ENCODE peak calls at places on chromosomes 6 and 20, in nine cellular contexts. One of them, this sample, is unnamed.

GRCh38 chr20:1933465-1933870 is 38.3 kb downstream of the SIRPA start:
- DNase-seq in T-helper 1 cell: no peak
- DNase-seq in BE2C: peak
- DNase-seq in iris pigment epithelial cell: no peak
- DNase-seq in uterus: peak
- DNase-seq in activated naive CD4-positive, alpha-beta T cell treated with anti-CD3 and anti-CD28 coated beads, Interleukin-2, amount 50 U/mL, for 72 hours: no peak
- DNase-seq in NCI-H345: no peak
- DNase-seq in CD8-positive, alpha-beta memory T cell: no peak
- DNase-seq in ecto neural progenitor cell: no peak
- DNase-seq in this sample: peak

GRCh38 chr6:122869437-122870024 is 80.5 kb downstream of the SMPDL3A start:
- DNase-seq in ecto neural progenitor cell: no peak
- DNase-seq in NCI-H345: peak
- DNase-seq in uterus: peak
- DNase-seq in activated naive CD4-positive, alpha-beta T cell treated with anti-CD3 and anti-CD28 coated beads, Interleukin-2, amount 50 U/mL, for 72 hours: no peak
- DNase-seq in BE2C: peak
- DNase-seq in CD8-positive, alpha-beta memory T cell: no peak
- DNase-seq in iris pigment epithelial cell: peak
- DNase-seq in T-helper 1 cell: no peak
- DNase-seq in this sample: no peak

GRCh38 chr20:32168184-32168910 is 39.2 kb downstream of the PLAGL2 start:
- DNase-seq in ecto neural progenitor cell: peak
- DNase-seq in BE2C: no peak
- DNase-seq in NCI-H345: no peak
- DNase-seq in T-helper 1 cell: no peak
- DNase-seq in CD8-positive, alpha-beta memory T cell: no peak
- DNase-seq in uterus: no peak
- DNase-seq in activated naive CD4-positive, alpha-beta T cell treated with anti-CD3 and anti-CD28 coated beads, Interleukin-2, amount 50 U/mL, for 72 hours: no peak
- DNase-seq in iris pigment epithelial cell: peak
- DNase-seq in this sample: no peak

GRCh38 chr6:158818008-158818579 is 1.1 kb downstream of the EZR start:
- DNase-seq in CD8-positive, alpha-beta memory T cell: peak
- DNase-seq in activated naive CD4-positive, alpha-beta T cell treated with anti-CD3 and anti-CD28 coated beads, Interleukin-2, amount 50 U/mL, for 72 hours: peak
- DNase-seq in uterus: peak
- DNase-seq in ecto neural progenitor cell: peak
- DNase-seq in NCI-H345: peak
- DNase-seq in T-helper 1 cell: peak
- DNase-seq in iris pigment epithelial cell: peak
- DNase-seq in BE2C: peak
- DNase-seq in this sample: peak

GRCh38 chr6:39223535-39223934 is 5.7 kb downstream of the KCNK5 start:
- DNase-seq in NCI-H345: no peak
- DNase-seq in T-helper 1 cell: no peak
- DNase-seq in ecto neural progenitor cell: no peak
- DNase-seq in BE2C: no peak
- DNase-seq in uterus: no peak
- DNase-seq in activated naive CD4-positive, alpha-beta T cell treated with anti-CD3 and anti-CD28 coated beads, Interleukin-2, amount 50 U/mL, for 72 hours: no peak
- DNase-seq in iris pigment epithelial cell: no peak
- DNase-seq in CD8-positive, alpha-beta memory T cell: no peak
- DNase-seq in this sample: no peak

GRCh38 chr6:63269470-63269869 is 50.3 kb downstream of the LGSN start:
- DNase-seq in ecto neural progenitor cell: no peak
- DNase-seq in BE2C: no peak
- DNase-seq in iris pigment epithelial cell: no peak
- DNase-seq in NCI-H345: no peak
- DNase-seq in T-helper 1 cell: no peak
- DNase-seq in activated naive CD4-positive, alpha-beta T cell treated with anti-CD3 and anti-CD28 coated beads, Interleukin-2, amount 50 U/mL, for 72 hours: no peak
- DNase-seq in CD8-positive, alpha-beta memory T cell: no peak
- DNase-seq in uterus: no peak
- DNase-seq in this sample: no peak

GRCh38 chr20:10131612-10132345 is 86.9 kb upstream of the SNAP25 start:
- DNase-seq in BE2C: peak
- DNase-seq in T-helper 1 cell: no peak
- DNase-seq in CD8-positive, alpha-beta memory T cell: no peak
- DNase-seq in activated naive CD4-positive, alpha-beta T cell treated with anti-CD3 and anti-CD28 coated beads, Interleukin-2, amount 50 U/mL, for 72 hours: no peak
- DNase-seq in ecto neural progenitor cell: no peak
- DNase-seq in uterus: peak
- DNase-seq in NCI-H345: peak
- DNase-seq in iris pigment epithelial cell: peak
- DNase-seq in this sample: peak

GRCh38 chr6:44096615-44097014 is 30.6 kb downstream of the MRPL14 start:
- DNase-seq in NCI-H345: peak
- DNase-seq in ecto neural progenitor cell: peak
- DNase-seq in uterus: peak
- DNase-seq in T-helper 1 cell: peak
- DNase-seq in iris pigment epithelial cell: peak
- DNase-seq in CD8-positive, alpha-beta memory T cell: peak
- DNase-seq in BE2C: peak
- DNase-seq in activated naive CD4-positive, alpha-beta T cell treated with anti-CD3 and anti-CD28 coated beads, Interleukin-2, amount 50 U/mL, for 72 hours: no peak
- DNase-seq in this sample: peak

GRCh38 chr6:124487778-124488431 is 474.3 kb upstream of the RNF217 start:
- DNase-seq in CD8-positive, alpha-beta memory T cell: no peak
- DNase-seq in NCI-H345: no peak
- DNase-seq in ecto neural progenitor cell: no peak
- DNase-seq in BE2C: no peak
- DNase-seq in T-helper 1 cell: no peak
- DNase-seq in uterus: no peak
- DNase-seq in activated naive CD4-positive, alpha-beta T cell treated with anti-CD3 and anti-CD28 coated beads, Interleukin-2, amount 50 U/mL, for 72 hours: no peak
- DNase-seq in iris pigment epithelial cell: peak
- DNase-seq in this sample: no peak

GRCh38 chr20:19564261-19564660 is 193.8 kb upstream of the RIN2 start:
- DNase-seq in CD8-positive, alpha-beta memory T cell: no peak
- DNase-seq in T-helper 1 cell: no peak
- DNase-seq in uterus: no peak
- DNase-seq in activated naive CD4-positive, alpha-beta T cell treated with anti-CD3 and anti-CD28 coated beads, Interleukin-2, amount 50 U/mL, for 72 hours: no peak
- DNase-seq in iris pigment epithelial cell: no peak
- DNase-seq in ecto neural progenitor cell: no peak
- DNase-seq in BE2C: no peak
- DNase-seq in NCI-H345: no peak
- DNase-seq in this sample: no peak

GRCh38 chr6:119148102-119148824 is 69.8 kb upstream of the FAM184A start:
- DNase-seq in ecto neural progenitor cell: no peak
- DNase-seq in T-helper 1 cell: no peak
- DNase-seq in NCI-H345: peak
- DNase-seq in CD8-positive, alpha-beta memory T cell: no peak
- DNase-seq in iris pigment epithelial cell: peak
- DNase-seq in activated naive CD4-positive, alpha-beta T cell treated with anti-CD3 and anti-CD28 coated beads, Interleukin-2, amount 50 U/mL, for 72 hours: no peak
- DNase-seq in BE2C: peak
- DNase-seq in uterus: peak
- DNase-seq in this sample: no peak

GRCh38 chr6:15411766-15412165 is 165.9 kb downstream of the JARID2 start:
- DNase-seq in T-helper 1 cell: no peak
- DNase-seq in iris pigment epithelial cell: no peak
- DNase-seq in activated naive CD4-positive, alpha-beta T cell treated with anti-CD3 and anti-CD28 coated beads, Interleukin-2, amount 50 U/mL, for 72 hours: no peak
- DNase-seq in ecto neural progenitor cell: no peak
- DNase-seq in NCI-H345: no peak
- DNase-seq in uterus: no peak
- DNase-seq in CD8-positive, alpha-beta memory T cell: no peak
- DNase-seq in BE2C: no peak
- DNase-seq in this sample: no peak

GRCh38 chr6:96223695-96224094 is 207.9 kb downstream of the FUT9 start:
- DNase-seq in activated naive CD4-positive, alpha-beta T cell treated with anti-CD3 and anti-CD28 coated beads, Interleukin-2, amount 50 U/mL, for 72 hours: no peak
- DNase-seq in iris pigment epithelial cell: no peak
- DNase-seq in BE2C: no peak
- DNase-seq in CD8-positive, alpha-beta memory T cell: no peak
- DNase-seq in uterus: no peak
- DNase-seq in NCI-H345: no peak
- DNase-seq in T-helper 1 cell: no peak
- DNase-seq in ecto neural progenitor cell: no peak
- DNase-seq in this sample: no peak

GRCh38 chr6:125759184-125759902 is 9.9 kb downstream of the HEY2 start:
- DNase-seq in iris pigment epithelial cell: no peak
- DNase-seq in uterus: no peak
- DNase-seq in CD8-positive, alpha-beta memory T cell: no peak
- DNase-seq in NCI-H345: no peak
- DNase-seq in BE2C: peak
- DNase-seq in activated naive CD4-positive, alpha-beta T cell treated with anti-CD3 and anti-CD28 coated beads, Interleukin-2, amount 50 U/mL, for 72 hours: no peak
- DNase-seq in T-helper 1 cell: no peak
- DNase-seq in ecto neural progenitor cell: peak
- DNase-seq in this sample: no peak

GRCh38 chr20:45041464-45042337 is 59.2 kb downstream of the KCNS1 start:
- DNase-seq in uterus: no peak
- DNase-seq in NCI-H345: peak
- DNase-seq in iris pigment epithelial cell: peak
- DNase-seq in activated naive CD4-positive, alpha-beta T cell treated with anti-CD3 and anti-CD28 coated beads, Interleukin-2, amount 50 U/mL, for 72 hours: no peak
- DNase-seq in BE2C: no peak
- DNase-seq in T-helper 1 cell: no peak
- DNase-seq in CD8-positive, alpha-beta memory T cell: no peak
- DNase-seq in ecto neural progenitor cell: no peak
- DNase-seq in this sample: no peak

GRCh38 chr6:39882567-39882953 is 51.7 kb downstream of the MOCS1 start:
- DNase-seq in BE2C: no peak
- DNase-seq in ecto neural progenitor cell: no peak
- DNase-seq in activated naive CD4-positive, alpha-beta T cell treated with anti-CD3 and anti-CD28 coated beads, Interleukin-2, amount 50 U/mL, for 72 hours: no peak
- DNase-seq in NCI-H345: no peak
- DNase-seq in iris pigment epithelial cell: peak
- DNase-seq in T-helper 1 cell: no peak
- DNase-seq in uterus: no peak
- DNase-seq in CD8-positive, alpha-beta memory T cell: no peak
- DNase-seq in this sample: peak

GRCh38 chr6:166932116-166932515 is 24.2 kb downstream of the RNASET2 start:
- DNase-seq in BE2C: no peak
- DNase-seq in uterus: no peak
- DNase-seq in activated naive CD4-positive, alpha-beta T cell treated with anti-CD3 and anti-CD28 coated beads, Interleukin-2, amount 50 U/mL, for 72 hours: no peak
- DNase-seq in T-helper 1 cell: no peak
- DNase-seq in NCI-H345: no peak
- DNase-seq in ecto neural progenitor cell: no peak
- DNase-seq in iris pigment epithelial cell: no peak
- DNase-seq in CD8-positive, alpha-beta memory T cell: no peak
- DNase-seq in this sample: no peak

GRCh38 chr6:169978615-169979161 is 227.3 kb downstream of the ERMARD start:
- DNase-seq in NCI-H345: no peak
- DNase-seq in iris pigment epithelial cell: no peak
- DNase-seq in CD8-positive, alpha-beta memory T cell: no peak
- DNase-seq in BE2C: no peak
- DNase-seq in uterus: no peak
- DNase-seq in ecto neural progenitor cell: no peak
- DNase-seq in T-helper 1 cell: no peak
- DNase-seq in activated naive CD4-positive, alpha-beta T cell treated with anti-CD3 and anti-CD28 coated beads, Interleukin-2, amount 50 U/mL, for 72 hours: peak
- DNase-seq in this sample: no peak

GRCh38 chr6:166556871-166557322 is 29.6 kb downstream of the RAMACL start:
- DNase-seq in activated naive CD4-positive, alpha-beta T cell treated with anti-CD3 and anti-CD28 coated beads, Interleukin-2, amount 50 U/mL, for 72 hours: no peak
- DNase-seq in ecto neural progenitor cell: no peak
- DNase-seq in uterus: peak
- DNase-seq in NCI-H345: no peak
- DNase-seq in CD8-positive, alpha-beta memory T cell: no peak
- DNase-seq in BE2C: no peak
- DNase-seq in iris pigment epithelial cell: peak
- DNase-seq in T-helper 1 cell: no peak
- DNase-seq in this sample: peak

GRCh38 chr20:20031790-20032189 is 14.6 kb downstream of the NAA20 start:
- DNase-seq in NCI-H345: no peak
- DNase-seq in iris pigment epithelial cell: no peak
- DNase-seq in T-helper 1 cell: no peak
- DNase-seq in ecto neural progenitor cell: no peak
- DNase-seq in BE2C: no peak
- DNase-seq in activated naive CD4-positive, alpha-beta T cell treated with anti-CD3 and anti-CD28 coated beads, Interleukin-2, amount 50 U/mL, for 72 hours: no peak
- DNase-seq in CD8-positive, alpha-beta memory T cell: no peak
- DNase-seq in uterus: no peak
- DNase-seq in this sample: no peak

GRCh38 chr20:61722146-61722678 is 343.5 kb downstream of the TAF4 start:
- DNase-seq in CD8-positive, alpha-beta memory T cell: no peak
- DNase-seq in activated naive CD4-positive, alpha-beta T cell treated with anti-CD3 and anti-CD28 coated beads, Interleukin-2, amount 50 U/mL, for 72 hours: no peak
- DNase-seq in iris pigment epithelial cell: no peak
- DNase-seq in NCI-H345: no peak
- DNase-seq in uterus: no peak
- DNase-seq in T-helper 1 cell: no peak
- DNase-seq in BE2C: no peak
- DNase-seq in ecto neural progenitor cell: no peak
- DNase-seq in this sample: no peak

This sample was measured in right atrium auricular region.